ENCODE peak calls at places on chromosomes 13 and 19, in six cellular contexts. X is left ventricle myocardium inferior; K is heart left ventricle; Y is IMR-90; O is effector memory CD4-positive, alpha-beta T cell; U is esophagus squamous epithelium. N is an unnamed sample. For H3K4me1, the result is how much of the 10 kb centered on the place peaks cover.

GRCh38 chr13:38898481-38898880 is 92.2 kb downstream of the STOML3 start:
- DNase-seq in X (no peak), K (no peak), Y (no peak), O (no peak), U (no peak), N (no peak)

GRCh38 chr13:52414963-52415362 is 9.0 kb upstream of the THSD1 start:
- DNase-seq in X (no peak), K (no peak), Y (peak), O (no peak), U (no peak), N (no peak)

GRCh38 chr13:27007166-27007565 is 164.4 kb downstream of the USP12 start:
- DNase-seq in X (no peak), K (no peak), Y (no peak), O (no peak), U (no peak), N (no peak)

GRCh38 chr19:5452594-5453565 is 2.3 kb upstream of the ZNRF4 start:
- DNase-seq in X (no peak), K (no peak), Y (peak), O (no peak), U (no peak), N (no peak)

GRCh38 chr19:32881766-32882165 is 12.2 kb upstream of the SLC7A9 start:
- DNase-seq in X (no peak), K (no peak), Y (no peak), O (no peak), U (no peak), N (no peak)

GRCh38 chr13:100550433-100550832 is 38.2 kb downstream of the GGACT start:
- DNase-seq in X (peak), K (no peak), Y (peak), O (no peak), U (no peak), N (no peak)

GRCh38 chr19:19169236-19170052 is 619 bp downstream of the MEF2B start:
- DNase-seq in X (no peak), K (no peak), Y (no peak), O (no peak), U (no peak), N (no peak)

GRCh38 chr13:23551213-23552008 is 18.8 kb upstream of the TNFRSF19 start:
- DNase-seq in X (no peak), K (no peak), Y (no peak), O (no peak), U (no peak), N (no peak)

GRCh38 chr19:38538793-38539528 is 78.8 kb downstream of the MAP4K1 start:
- DNase-seq in X (no peak), K (no peak), Y (no peak), O (no peak), U (no peak), N (no peak)

GRCh38 chr13:25501231-25501630 is 129.5 kb downstream of the ATP8A2 start:
- DNase-seq in X (no peak), K (no peak), Y (no peak), O (no peak), U (no peak), N (no peak)

GRCh38 chr13:51534075-51534817 is 50.0 kb upstream of the WDFY2 start:
- DNase-seq in X (peak), K (peak), Y (no peak), O (no peak), U (no peak), N (no peak)

GRCh38 chr19:32876919-32877285 is 7.3 kb upstream of the SLC7A9 start:
- DNase-seq in X (no peak), K (no peak), Y (peak), O (no peak), U (no peak), N (no peak)

GRCh38 chr19:17909017-17909732 is 23.6 kb upstream of the CCDC124 start:
- DNase-seq in X (no peak), K (no peak), Y (no peak), O (no peak), U (no peak), N (no peak)

GRCh38 chr19:33234092-33234491 is 8.4 kb upstream of the SLC7A10 start:
- DNase-seq in X (no peak), K (no peak), Y (no peak), O (no peak), U (no peak), N (no peak)

GRCh38 chr19:30718014-30718413 is 345.8 kb downstream of the ZNF536 start:
- DNase-seq in X (no peak), K (no peak), Y (no peak), O (no peak), U (no peak), N (no peak)

GRCh38 chr19:5191091-5191490 is 149.5 kb downstream of the PTPRS start:
- DNase-seq in X (no peak), K (no peak), Y (no peak), O (no peak), U (no peak), N (no peak)

GRCh38 chr19:9321338-9321737 is 2.6 kb upstream of the ZNF559 start:
- DNase-seq in X (no peak), K (no peak), Y (no peak), O (no peak), U (no peak), N (no peak)

GRCh38 chr13:98809345-98809777 is 56.9 kb upstream of the SLC15A1 start:
- DNase-seq in X (no peak), K (no peak), Y (no peak), O (no peak), U (no peak), N (no peak)

GRCh38 chr13:113769106-113769505 is 10.1 kb downstream of the TMEM255B start:
- DNase-seq in X (no peak), K (no peak), Y (no peak), O (no peak), U (no peak), N (no peak)

GRCh38 chr13:22061806-22062391 is 391.0 kb downstream of the FGF9 start:
- DNase-seq in X (no peak), K (no peak), Y (no peak), O (no peak), U (no peak), N (peak)

GRCh38 chr13:99357149-99357596 is 50.0 kb upstream of the GPR183 start:
- DNase-seq in X (no peak), K (no peak), Y (peak), O (peak), U (no peak), N (no peak)

GRCh38 chr19:30919737-30920136 is 429.5 kb downstream of the TSHZ3 start:
- DNase-seq in X (no peak), K (no peak), Y (no peak), O (no peak), U (no peak), N (no peak)

GRCh38 chr13:106521101-106521799 is 14.2 kb downstream of the EFNB2 start:
- DNase-seq in X (no peak), K (no peak), Y (no peak), O (no peak), U (no peak), N (no peak)

GRCh38 chr19:53102186-53102585 is 1.0 kb downstream of the ZNF160 start:
- DNase-seq in X (no peak), K (no peak), Y (no peak), O (no peak), U (no peak), N (no peak)

GRCh38 chr19:48619692-48620565 is 623 bp downstream of the SPHK2 start:
- DNase-seq in X (no peak), K (no peak), Y (no peak), O (no peak), U (no peak), N (no peak)

GRCh38 chr13:100128838-100129237 is 39.9 kb downstream of the PCCA start:
- DNase-seq in X (no peak), K (no peak), Y (no peak), O (no peak), U (no peak), N (no peak)

GRCh38 chr13:35675651-35676050 is 199.2 kb upstream of the MAB21L1 start:
- DNase-seq in X (no peak), K (no peak), Y (no peak), O (no peak), U (no peak), N (no peak)

GRCh38 chr19:19217110-19217509 is 5.4 kb downstream of the NCAN start:
- DNase-seq in X (no peak), K (no peak), Y (peak), O (no peak), U (no peak), N (no peak)

GRCh38 chr19:19937403-19937802 is 36.7 kb downstream of the ZNF93 start:
- DNase-seq in X (no peak), K (no peak), Y (no peak), O (no peak), U (no peak), N (no peak)

GRCh38 chr13:110287031-110287828 is 19.7 kb downstream of the COL4A1 start:
- DNase-seq in X (no peak), K (peak), Y (no peak), O (no peak), U (no peak), N (no peak)

GRCh38 chr13:32284927-32285632 is 30.1 kb downstream of the ZAR1L start:
- DNase-seq in X (no peak), K (peak), Y (peak), O (no peak), U (no peak), N (no peak)

GRCh38 chr13:37645181-37645580 is 46.6 kb upstream of the POSTN start:
- DNase-seq in X (no peak), K (no peak), Y (no peak), O (no peak), U (no peak), N (no peak)

GRCh38 chr13:94234766-94235165 is 244.7 kb downstream of the DCT start:
- DNase-seq in X (no peak), K (no peak), Y (no peak), O (no peak), U (no peak), N (no peak)

GRCh38 chr19:18865973-18866799 is 29.8 kb downstream of the CERS1 start:
- DNase-seq in X (peak), K (peak), Y (peak), O (peak), U (no peak), N (peak)

GRCh38 chr19:18612051-18612771 is 459 bp upstream of the TMEM59L start:
- DNase-seq in X (no peak), K (no peak), Y (no peak), O (no peak), U (no peak), N (no peak)

GRCh38 chr13:99417821-99418662 is 83.2 kb upstream of the TM9SF2 start:
- DNase-seq in X (no peak), K (no peak), Y (no peak), O (no peak), U (no peak), N (no peak)

GRCh38 chr13:59398127-59398526 is 765.6 kb downstream of the DIAPH3 start:
- DNase-seq in X (no peak), K (no peak), Y (no peak), O (no peak), U (no peak), N (no peak)

GRCh38 chr19:2983351-2984195 is 6.2 kb downstream of the TLE6 start:
- DNase-seq in X (peak), K (peak), Y (peak), O (no peak), U (no peak), N (no peak)
- H3K4me1 ChIP-seq in X (under half), K (under half), Y (under half), O (under half), U (under half), N (under half)

GRCh38 chr19:40387151-40387550 is 2.8 kb downstream of the HIPK4 start:
- DNase-seq in X (no peak), K (no peak), Y (no peak), O (no peak), U (no peak), N (no peak)
- H3K4me1 ChIP-seq in X (under half), K (under half), Y (under half), O (under half), U (under half), N (under half)

GRCh38 chr19:46716672-46717033 is 261 bp downstream of the PRKD2 start:
- DNase-seq in X (no peak), K (no peak), Y (no peak), O (no peak), U (no peak), N (no peak)
- H3K4me1 ChIP-seq in X (half or more), K (under half), Y (under half), O (under half), U (under half), N (half or more)

DNA sequence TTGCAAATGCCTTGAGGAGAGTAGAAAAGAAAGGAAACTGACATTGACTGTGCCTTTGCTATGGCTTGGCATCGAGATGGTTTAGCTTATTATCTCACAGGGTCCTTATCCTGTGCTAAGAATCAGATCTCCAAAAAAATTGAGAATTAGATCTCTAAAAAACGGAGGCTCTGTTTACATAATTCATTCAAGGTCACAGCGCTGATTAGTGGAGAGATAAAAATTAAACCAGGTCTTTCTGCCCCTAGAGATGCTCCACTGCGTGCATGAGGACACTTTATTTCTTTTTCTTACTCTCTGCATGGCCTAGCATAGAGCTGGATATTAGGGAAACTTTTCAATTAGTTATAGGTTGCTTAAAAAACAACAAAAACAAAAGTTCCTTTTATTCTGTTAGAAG is 17.3 kb downstream of the LRCH1 start:
- DNase-seq in X (no peak), K (no peak), Y (no peak), O (no peak), U (no peak), N (no peak)
- H3K4me1 ChIP-seq in X (half or more), K (half or more), Y (under half), O (under half), U (under half), N (under half)

GRCh38 chr13:40640845-40641458 is 25.5 kb downstream of the FOXO1 start:
- DNase-seq in X (no peak), K (no peak), Y (no peak), O (peak), U (no peak), N (no peak)
- H3K4me1 ChIP-seq in X (half or more), K (half or more), Y (under half), O (under half), U (under half), N (half or more)

GRCh38 chr19:1016647-1017114 is 4.2 kb downstream of the TMEM259 start:
- DNase-seq in X (peak), K (no peak), Y (peak), O (no peak), U (no peak), N (no peak)
- H3K4me1 ChIP-seq in X (half or more), K (half or more), Y (under half), O (under half), U (half or more), N (half or more)

GRCh38 chr19:16088351-16088984 is 12.2 kb downstream of the TPM4 start:
- DNase-seq in X (no peak), K (no peak), Y (no peak), O (no peak), U (no peak), N (no peak)

GRCh38 chr19:16087940-16088339 is 11.6 kb downstream of the TPM4 start:
- DNase-seq in X (no peak), K (no peak), Y (no peak), O (no peak), U (no peak), N (no peak)

GRCh38 chr19:16088985-16089846 is 12.9 kb downstream of the TPM4 start:
- DNase-seq in X (no peak), K (no peak), Y (no peak), O (no peak), U (no peak), N (no peak)

GRCh38 chr19:16085115-16085514 is 8.8 kb downstream of the TPM4 start:
- DNase-seq in X (no peak), K (no peak), Y (peak), O (no peak), U (no peak), N (no peak)

DNA sequence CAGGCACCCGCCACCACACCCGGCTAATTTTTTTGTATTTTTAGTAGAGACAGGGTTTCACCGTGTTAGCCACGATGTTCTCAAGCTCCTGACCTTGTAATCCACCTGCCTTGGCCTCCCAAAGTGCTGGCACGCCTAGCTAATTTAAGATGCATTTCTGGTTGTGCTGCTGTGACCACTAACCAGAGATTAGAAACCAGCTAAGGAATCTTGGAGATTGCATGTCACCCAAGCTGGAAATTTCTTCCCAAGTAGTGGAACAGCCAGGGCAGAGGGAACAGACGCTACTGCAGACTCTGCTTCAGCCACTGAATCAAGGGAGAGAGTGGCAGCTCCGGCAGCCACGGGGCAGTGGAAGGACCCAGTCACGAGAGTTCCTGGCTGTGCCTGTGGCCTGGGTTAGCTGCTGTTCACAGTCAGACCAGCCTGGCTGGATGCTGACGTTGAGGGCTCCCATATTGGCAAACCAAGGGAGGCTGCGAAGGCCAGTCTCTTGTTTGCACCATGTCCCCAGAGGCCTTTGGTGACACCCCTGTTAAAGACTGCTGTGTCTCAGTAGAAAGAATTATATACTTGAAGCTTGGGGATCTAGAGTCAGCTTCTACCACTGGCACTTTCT is 7.9 kb downstream of the TPM4 start:
- DNase-seq in X (no peak), K (no peak), Y (no peak), O (no peak), U (no peak), N (no peak)
- H3K4me1 ChIP-seq in X (half or more), K (under half), Y (under half), O (under half), U (half or more), N (half or more)

DNA sequence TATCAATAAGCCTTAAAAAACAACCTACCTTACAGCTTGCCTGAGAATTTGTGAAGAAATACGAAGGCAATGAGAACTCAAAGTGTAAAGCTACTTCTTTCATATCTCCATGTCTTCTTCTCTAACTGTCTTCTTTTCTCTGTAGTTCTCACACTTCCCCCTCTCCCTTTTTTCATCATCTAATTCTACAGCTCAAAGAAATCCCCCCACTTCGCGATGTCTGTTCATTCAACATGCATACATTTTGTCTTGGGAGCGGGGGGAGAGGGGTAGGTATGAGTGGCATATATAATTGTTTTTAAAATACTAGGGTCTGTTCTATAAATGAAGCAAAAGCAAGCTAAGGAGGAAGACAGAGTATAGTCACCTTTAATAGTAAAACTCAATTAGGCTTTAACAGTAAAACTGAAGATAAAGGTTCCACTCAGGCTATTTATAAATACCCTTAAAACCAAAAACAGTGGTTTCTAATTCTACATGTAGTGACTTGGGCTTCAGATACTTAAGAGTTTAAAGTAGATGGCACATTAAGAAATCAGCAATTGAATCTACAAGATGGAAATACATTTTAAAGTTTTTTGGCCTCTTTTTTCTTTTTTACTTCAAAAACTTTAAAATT is 106.9 kb downstream of the KLF12 start:
- DNase-seq in X (no peak), K (no peak), Y (no peak), O (no peak), U (no peak), N (no peak)
- H3K4me1 ChIP-seq in X (half or more), K (under half), Y (under half), O (under half), U (under half), N (under half)